ENCODE peak calls at places on chromosome 14, in four cellular contexts. A is lower lobe of right lung, L is OCI-LY7, Q is BE2C. I is an unnamed sample.
A peak's percentile ranks its signal among the peaks of the same experiment; 100 is the strongest.

GRCh38 chr14:105414456-105415371 is 4.9 kb upstream of the MTA1 start:
- DNase-seq in L (no peak), Q (peak; percentile 77), A (peak; percentile 81), I (no peak)

GRCh38 chr14:94045101-94045500 is 19.0 kb downstream of the OTUB2 start:
- DNase-seq in L (no peak), Q (no peak), A (no peak), I (no peak)

GRCh38 chr14:73311710-73312035 is 74.4 kb downstream of the PAPLN start:
- DNase-seq in A (no peak), L (no peak), Q (no peak), I (no peak)

GRCh38 chr14:63157195-63157594 is 47.0 kb upstream of the RHOJ start:
- DNase-seq in Q (no peak), A (no peak), L (no peak), I (no peak)

GRCh38 chr14:68775614-68776126 is 17.2 kb downstream of the ZFP36L1 start:
- DNase-seq in A (no peak), L (no peak), Q (no peak), I (peak; percentile 31)

GRCh38 chr14:68781161-68782021 is 11.5 kb downstream of the ZFP36L1 start:
- DNase-seq in L (peak; percentile 39), Q (no peak), A (no peak), I (no peak)

GRCh38 chr14:91870001-91870400 is 2.7 kb upstream of the TC2N start:
- DNase-seq in A (no peak), Q (no peak), L (no peak), I (no peak)

GRCh38 chr14:33792387-33793368 is 158.2 kb downstream of the EGLN3 start:
- DNase-seq in A (peak; percentile 76), Q (peak; percentile 81), L (peak; percentile 58), I (peak; percentile 76)

GRCh38 chr14:97634786-97635185 is 837.6 kb downstream of the VRK1 start:
- DNase-seq in Q (no peak), L (no peak), A (no peak), I (no peak)

GRCh38 chr14:20179218-20179617 is 11.5 kb upstream of the OR11G2 start:
- DNase-seq in L (no peak), Q (no peak), A (peak; percentile 56), I (no peak)

GRCh38 chr14:90559811-90560492 is 163.1 kb downstream of the CALM1 start:
- DNase-seq in A (no peak), L (no peak), Q (no peak), I (no peak)

GRCh38 chr14:91373591-91374245 is 43.9 kb downstream of the CCDC88C start:
- DNase-seq in Q (peak; percentile 59), L (peak; percentile 74), A (no peak), I (no peak)

GRCh38 chr14:32104803-32105202 is 27.7 kb downstream of the ARHGAP5 start:
- DNase-seq in Q (no peak), L (no peak), A (no peak), I (no peak)

GRCh38 chr14:95295600-95296376 is 23.9 kb downstream of the CLMN start:
- DNase-seq in Q (no peak), L (no peak), A (no peak), I (peak; percentile 74)

GRCh38 chr14:34032720-34033119 is 81.8 kb upstream of the EGLN3 start:
- DNase-seq in L (no peak), Q (no peak), A (no peak), I (no peak)

GRCh38 chr14:22980672-22981089 is 1.7 kb downstream of the AJUBA start:
- DNase-seq in L (no peak), A (peak; percentile 65), Q (no peak), I (peak; percentile 66)

GRCh38 chr14:90714811-90715210 is 101.4 kb downstream of the TTC7B start:
- DNase-seq in A (no peak), Q (no peak), L (no peak), I (no peak)

GRCh38 chr14:26820578-26820977 is 222.7 kb upstream of the NOVA1 start:
- DNase-seq in A (no peak), Q (no peak), L (no peak), I (no peak)

GRCh38 chr14:80504781-80505180 is 293.5 kb upstream of the DIO2 start:
- DNase-seq in L (no peak), A (no peak), Q (no peak), I (no peak)

GRCh38 chr14:52265248-52265647 is 2.2 kb upstream of the PTGDR start:
- DNase-seq in Q (no peak), A (no peak), L (no peak), I (no peak)

GRCh38 chr14:82951171-82951570 is 1417.5 kb upstream of the SEL1L start:
- DNase-seq in A (no peak), Q (no peak), L (no peak), I (no peak)

GRCh38 chr14:34741840-34742239 is 27.4 kb upstream of the CFL2 start:
- DNase-seq in L (no peak), Q (no peak), A (no peak), I (no peak)

GRCh38 chr14:105529506-105530445 is 3.4 kb downstream of the TMEM121 start:
- DNase-seq in A (peak; percentile 51), Q (no peak), L (peak; percentile 37), I (peak; percentile 40)

GRCh38 chr14:55000381-55000780 is 26.5 kb downstream of the WDHD1 start:
- DNase-seq in Q (no peak), L (no peak), A (no peak), I (no peak)

GRCh38 chr14:55005071-55005470 is 21.8 kb downstream of the WDHD1 start:
- DNase-seq in A (no peak), L (no peak), Q (no peak), I (no peak)
- H3K36me3 ChIP-seq in A (peaks cover 6% of the 10 kb centered on the region), L (peaks cover 97% of the 10 kb centered on the region), Q (peaks cover 66% of the 10 kb centered on the region), I (no peaks in the 10 kb centered on the region)

DNA sequence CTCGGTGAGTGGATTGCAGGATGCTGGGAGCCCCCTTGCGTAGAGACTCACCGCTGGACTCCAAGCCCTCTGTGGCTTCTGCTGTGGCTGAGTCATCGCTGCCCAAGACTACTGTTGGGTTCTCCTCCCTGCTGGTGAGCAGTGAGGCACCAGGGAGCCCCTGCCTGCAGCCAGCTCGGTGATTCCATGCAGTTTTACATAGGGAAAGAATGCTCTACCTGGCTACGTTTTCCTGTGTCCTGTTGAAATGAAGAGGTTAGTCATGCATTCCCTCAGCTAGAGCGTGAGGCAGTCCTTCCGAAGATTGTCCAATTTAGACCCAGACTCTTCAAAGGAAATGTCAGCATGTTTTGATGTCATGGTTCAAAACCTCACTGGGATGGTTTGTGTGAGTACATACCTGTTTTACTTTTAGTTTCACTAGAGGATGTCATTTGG is 28.2 kb downstream of the TRAF3 start:
- DNase-seq in L (no peak), A (no peak), Q (no peak), I (no peak)
- TF ChIP-seq CTCF in L (no peak), A (no peak), Q (no peak), I (no peak)

GRCh38 chr14:103732868-103733626 is 17.4 kb downstream of the ZFYVE21 start:
- DNase-seq in L (no peak), Q (no peak), A (no peak), I (no peak)
- H3K36me3 ChIP-seq in L (peaks cover 34% of the 10 kb centered on the region), Q (peaks cover 82% of the 10 kb centered on the region), A (peaks cover 93% of the 10 kb centered on the region), I (no peaks in the 10 kb centered on the region)

GRCh38 chr14:65939184-65939583 is 526.7 kb downstream of the FUT8 start:
- DNase-seq in A (no peak), Q (no peak), L (no peak), I (no peak)

GRCh38 chr14:65941091-65941490 is 528.6 kb downstream of the FUT8 start:
- DNase-seq in Q (no peak), A (no peak), L (no peak), I (no peak)

GRCh38 chr14:65937804-65938316 is 525.3 kb downstream of the FUT8 start:
- DNase-seq in Q (no peak), A (no peak), L (no peak), I (no peak)

GRCh38 chr14:65938738-65939137 is 526.2 kb downstream of the FUT8 start:
- DNase-seq in A (no peak), Q (no peak), L (no peak), I (no peak)

DNA sequence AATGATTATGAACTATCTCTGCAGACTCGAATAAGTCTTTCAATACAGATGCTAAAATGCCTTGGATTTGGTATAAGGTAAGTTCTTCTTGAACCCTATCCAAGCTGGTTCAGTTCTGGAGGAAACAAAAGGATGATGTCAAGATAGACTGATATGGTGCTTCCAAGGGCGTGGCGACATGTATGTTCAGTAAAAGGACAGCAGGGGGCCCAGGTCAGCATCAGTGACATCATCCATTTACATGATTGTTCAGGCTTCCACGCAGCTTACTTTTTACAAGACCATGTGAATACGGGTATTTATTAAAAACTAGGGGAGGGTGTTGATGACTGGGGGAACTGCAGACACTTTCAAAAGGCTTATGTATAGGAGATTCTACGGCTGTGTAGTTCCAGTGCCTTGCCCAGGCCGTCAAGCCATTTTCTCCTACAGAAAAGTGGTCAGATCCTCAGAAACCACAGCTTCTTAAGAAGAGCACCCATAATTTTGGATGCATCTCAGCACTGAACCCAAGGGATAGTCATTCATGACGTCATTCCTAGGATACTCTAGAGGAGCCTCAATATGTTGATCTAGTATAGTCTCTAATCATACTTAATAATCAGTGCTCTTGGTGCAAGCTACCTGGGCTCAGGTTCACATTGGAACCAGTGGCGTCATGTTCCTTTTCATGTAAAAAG is 527.7 kb downstream of the FUT8 start:
- DNase-seq in Q (peak; percentile 53), A (no peak), L (peak; percentile 50), I (no peak)
- TF ChIP-seq CTCF in Q (peak; percentile 61), A (no peak), L (peak; percentile 66), I (no peak)

GRCh38 chr14:75123991-75124390 is 2.9 kb downstream of the NEK9 start:
- DNase-seq in A (no peak), L (no peak), Q (no peak), I (no peak)

GRCh38 chr14:75120546-75121291 is 6.1 kb downstream of the NEK9 start:
- DNase-seq in L (no peak), Q (no peak), A (no peak), I (no peak)

GRCh38 chr14:75121559-75121958 is 5.3 kb downstream of the NEK9 start:
- DNase-seq in L (no peak), A (no peak), Q (no peak), I (no peak)

GRCh38 chr14:75113932-75114539 is 12.8 kb downstream of the NEK9 start:
- DNase-seq in A (no peak), L (no peak), Q (no peak), I (no peak)

DNA sequence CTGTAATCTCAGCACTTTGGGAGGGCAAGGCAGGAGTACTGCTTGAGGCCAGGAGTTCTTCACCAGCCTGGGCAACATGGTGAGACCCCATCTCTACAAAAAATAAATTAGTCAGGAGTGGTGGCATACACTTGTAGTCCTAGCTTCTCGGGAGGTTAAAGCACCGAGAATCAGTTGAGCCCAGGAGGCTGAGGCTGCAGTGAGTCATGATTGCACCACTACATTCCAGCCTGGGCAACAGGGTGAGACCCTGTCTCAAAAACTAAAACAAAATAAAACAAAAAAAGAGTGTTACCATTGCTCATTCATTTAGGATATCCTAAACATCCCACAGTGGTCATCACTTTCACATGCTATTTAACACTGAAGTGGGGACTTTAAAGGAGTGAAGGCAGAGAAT is 7.8 kb downstream of the NEK9 start:
- DNase-seq in A (no peak), L (no peak), Q (no peak), I (no peak)
- H3K36me3 ChIP-seq in A (peaks cover 69% of the 10 kb centered on the region), L (peaks cover 71% of the 10 kb centered on the region), Q (peaks cover 65% of the 10 kb centered on the region), I (peaks cover 46% of the 10 kb centered on the region)

GRCh38 chr14:67532606-67532997 is 488 bp upstream of the PLEKHH1 start:
- DNase-seq in Q (no peak), A (no peak), L (no peak), I (no peak)
- TF ChIP-seq CTCF in Q (no peak), A (no peak), L (no peak), I (no peak)